ENCODE peak calls at places on chromosome 21, in five cellular contexts. I is stimulated activated CD4-positive, alpha-beta T cell treated with anti-CD3 and anti-CD28 coated beads, Interleukin-2, amount 100 ng/mL, for 24 hours; Z is non-pigmented ciliary epithelial cell; J is NCI-H446 treated with DMSO at 0.1 percent for 48 hours; E is astrocyte of the spinal cord. N is an unnamed sample.

GRCh38 chr21:33884361-33885157 is 31.0 kb downstream of the ATP5PO start:
- DNase-seq in I (no peak), Z (no peak), J (peak), E (peak), N (no peak)

GRCh38 chr21:20023199-20023598 is 975.0 kb upstream of the NCAM2 start:
- DNase-seq in I (no peak), Z (no peak), J (peak), E (no peak), N (no peak)

GRCh38 chr21:30838536-30838935 is 9.0 kb upstream of the KRTAP7-1 start:
- DNase-seq in I (no peak), Z (no peak), J (no peak), E (no peak), N (no peak)

GRCh38 chr21:27359141-27359540 is 392.3 kb upstream of the ADAMTS5 start:
- DNase-seq in I (no peak), Z (no peak), J (no peak), E (peak), N (no peak)

GRCh38 chr21:35932232-35932911 is 128.0 kb downstream of the SETD4 start:
- DNase-seq in I (no peak), Z (peak), J (no peak), E (peak), N (no peak)

GRCh38 chr21:21997390-21998333 is 999.5 kb downstream of the NCAM2 start:
- DNase-seq in I (no peak), Z (no peak), J (no peak), E (no peak), N (no peak)

GRCh38 chr21:42466700-42467612 is 29.1 kb downstream of the RSPH1 start:
- DNase-seq in I (no peak), Z (no peak), J (no peak), E (peak), N (no peak)

GRCh38 chr21:28069446-28069845 is 923.2 kb downstream of the LTN1 start:
- DNase-seq in I (no peak), Z (peak), J (no peak), E (peak), N (no peak)

GRCh38 chr21:43957629-43958362 is 54.3 kb upstream of the TRAPPC10 start:
- DNase-seq in I (no peak), Z (no peak), J (no peak), E (no peak), N (no peak)

GRCh38 chr21:46002841-46003574 is 21.4 kb downstream of the COL6A1 start:
- DNase-seq in I (no peak), Z (no peak), J (no peak), E (no peak), N (no peak)

GRCh38 chr21:8988696-8989095 is 1532.7 kb upstream of the TPTE start:
- DNase-seq in I (no peak), Z (no peak), J (no peak), E (no peak), N (no peak)

GRCh38 chr21:33936221-33937038 is 20.8 kb upstream of the ATP5PO start:
- DNase-seq in I (peak), Z (no peak), J (no peak), E (no peak), N (no peak)

GRCh38 chr21:41438425-41439113 is 12.5 kb downstream of the MX1 start:
- DNase-seq in I (no peak), Z (no peak), J (no peak), E (no peak), N (no peak)

GRCh38 chr21:42258150-42258884 is 39.4 kb downstream of the ABCG1 start:
- DNase-seq in I (peak), Z (no peak), J (no peak), E (peak), N (peak)

GRCh38 chr21:17451364-17451869 is 61.4 kb upstream of the CXADR start:
- DNase-seq in I (no peak), Z (peak), J (peak), E (peak), N (no peak)

GRCh38 chr21:42770717-42771502 is 108.4 kb downstream of the WDR4 start:
- DNase-seq in I (no peak), Z (no peak), J (no peak), E (no peak), N (no peak)

GRCh38 chr21:42071146-42071737 is at the start of gene UMODL1:
- DNase-seq in I (no peak), Z (no peak), J (no peak), E (no peak), N (no peak)

GRCh38 chr21:45612096-45613019 is 31.2 kb upstream of the PCBP3 start:
- DNase-seq in I (no peak), Z (no peak), J (peak), E (peak), N (no peak)

GRCh38 chr21:31872452-31873274 is at the start of gene HUNK:
- DNase-seq in I (no peak), Z (no peak), J (no peak), E (peak), N (peak)

GRCh38 chr21:38984568-38984967 is 178.8 kb downstream of the ETS2 start:
- DNase-seq in I (no peak), Z (no peak), J (no peak), E (no peak), N (peak)

GRCh38 chr21:27464643-27465042 is 497.8 kb upstream of the ADAMTS5 start:
- DNase-seq in I (no peak), Z (no peak), J (no peak), E (peak), N (no peak)

GRCh38 chr21:27764056-27764455 is 797.2 kb upstream of the ADAMTS5 start:
- DNase-seq in I (no peak), Z (no peak), J (no peak), E (no peak), N (no peak)

GRCh38 chr21:46605759-46606426 is 1.0 kb upstream of the S100B start:
- DNase-seq in I (peak), Z (no peak), J (no peak), E (no peak), N (peak)

N was measured in stimulated activated naive CD8-positive, alpha-beta T cell treated with anti-CD3 and anti-CD28 coated beads, Interleukin-15, amount 100 ng/mL, for 72 hours.